ENCODE peak calls at places on chromosomes 6 and 20, in eight cellular contexts. Q is PC-9, I is pancreas, L is fibroblast of mammary gland, G is astrocyte of the spinal cord, B is right atrium auricular region, U is cardiac muscle cell, E is neural progenitor cell. M is an unnamed sample.

GRCh38 chr6:14231546-14232280 is 114.1 kb downstream of the CD83 start:
- DNase-seq in B (no peak), U (no peak), Q (no peak), L (no peak), E (no peak), I (peak; percentile 52), G (no peak), M (peak; percentile 53)

GRCh38 chr6:157841211-157841840 is 18.3 kb downstream of the SNX9 start:
- DNase-seq in Q (peak; percentile 79), U (no peak), G (no peak), B (no peak), I (peak; percentile 20), L (no peak), E (no peak), M (no peak)

GRCh38 chr6:133894795-133895401 is 6.0 kb downstream of the TCF21 start:
- DNase-seq in I (no peak), Q (peak; percentile 22), U (peak; percentile 82), L (peak; percentile 40), G (peak; percentile 37), E (no peak), B (no peak), M (no peak)

GRCh38 chr6:41634657-41635056 is 3.6 kb upstream of the MDFI start:
- DNase-seq in G (peak; percentile 55), B (no peak), I (no peak), Q (no peak), E (peak; percentile 51), L (no peak), U (no peak), M (no peak)

GRCh38 chr6:150712502-150713252 is 113.0 kb downstream of the PLEKHG1 start:
- DNase-seq in Q (no peak), G (no peak), E (no peak), U (no peak), I (no peak), L (no peak), B (no peak), M (no peak)

GRCh38 chr20:45337367-45338120 is 10.7 kb downstream of the SDC4 start:
- DNase-seq in U (peak; percentile 63), Q (peak; percentile 77), B (no peak), I (peak; percentile 65), L (peak; percentile 84), E (no peak), G (peak; percentile 93), M (no peak)

GRCh38 chr6:151370509-151371078 is 20.8 kb downstream of the ZBTB2 start:
- DNase-seq in U (peak; percentile 21), Q (no peak), G (peak; percentile 52), L (peak; percentile 47), I (no peak), E (peak; percentile 15), B (no peak), M (no peak)

GRCh38 chr6:20631525-20631924 is 97.3 kb downstream of the CDKAL1 start:
- DNase-seq in G (no peak), I (no peak), E (no peak), B (no peak), U (no peak), Q (no peak), L (peak; percentile 60), M (no peak)

GRCh38 chr20:47677314-47678129 is 107.8 kb downstream of the SULF2 start:
- DNase-seq in E (peak; percentile 75), G (no peak), U (peak; percentile 77), L (peak; percentile 31), I (peak; percentile 62), B (no peak), Q (no peak), M (peak; percentile 56)

GRCh38 chr6:114049367-114049966 is 78.5 kb upstream of the HDAC2 start:
- DNase-seq in G (peak; percentile 33), L (no peak), E (no peak), Q (no peak), U (no peak), B (no peak), I (no peak), M (no peak)

GRCh38 chr6:5995705-5996686 is 10.7 kb downstream of the NRN1 start:
- DNase-seq in B (no peak), U (peak; percentile 75), Q (no peak), I (no peak), E (peak; percentile 91), G (peak; percentile 67), L (peak; percentile 85), M (peak; percentile 41)

GRCh38 chr6:136772685-136773472 is 19.4 kb downstream of the MAP3K5 start:
- DNase-seq in G (no peak), U (no peak), I (peak; percentile 74), E (peak; percentile 9), B (no peak), L (no peak), Q (peak; percentile 41), M (no peak)

DNA sequence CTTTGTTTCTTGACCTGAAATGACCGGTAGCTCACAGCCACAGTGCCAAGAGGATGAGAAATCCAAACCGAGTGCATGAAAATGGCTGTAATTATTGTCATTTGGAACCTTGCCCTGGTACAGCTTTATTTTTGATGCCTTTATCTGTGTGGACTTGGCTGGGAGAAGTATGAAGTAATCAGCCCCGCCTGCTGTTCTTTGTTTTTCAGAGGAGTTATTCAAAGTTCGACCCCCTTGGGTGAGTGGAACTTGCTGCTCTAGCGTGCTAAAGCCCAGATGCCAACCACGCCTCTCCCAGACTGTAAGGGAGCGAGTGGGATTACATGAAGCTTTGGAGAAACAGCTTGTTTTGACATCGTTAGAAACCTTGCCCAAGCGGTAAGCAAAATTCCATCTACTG is 48.3 kb downstream of the ECT2L start:
- DNase-seq in L (peak; percentile 62), U (no peak), Q (no peak), G (peak; percentile 70), B (no peak), E (peak; percentile 70), I (peak; percentile 9), M (no peak)
- H3K4me3 ChIP-seq in L (no peak overlapping the region), U (no peak overlapping the region), Q (no peak overlapping the region), G (no peak overlapping the region), B (peak overlapping the region; percentile 19), E (no peak overlapping the region), I (no peak overlapping the region), M (no peak overlapping the region)

GRCh38 chr20:43914286-43914685 is 366 bp upstream of the TOX2 start:
- DNase-seq in Q (no peak), L (no peak), E (no peak), G (no peak), U (no peak), B (no peak), I (no peak), M (no peak)
- H3K4me3 ChIP-seq in Q (peak overlapping the region; percentile 56), L (peak overlapping the region; percentile 47), E (peak overlapping the region; percentile 67), G (peak overlapping the region; percentile 45), U (peak overlapping the region; percentile 50), B (peak overlapping the region; percentile 42), I (no peak overlapping the region), M (no peak overlapping the region)

GRCh38 chr20:5451643-5452210 is 135.0 kb upstream of the PROKR2 start:
- DNase-seq in U (no peak), E (no peak), B (no peak), I (no peak), G (no peak), Q (no peak), L (no peak), M (no peak)

GRCh38 chr20:5447188-5447587 is 130.4 kb upstream of the PROKR2 start:
- DNase-seq in B (no peak), L (no peak), Q (no peak), U (no peak), E (no peak), I (no peak), G (no peak), M (no peak)

GRCh38 chr20:5445611-5446010 is 128.9 kb upstream of the PROKR2 start:
- DNase-seq in E (no peak), L (no peak), G (no peak), Q (peak; percentile 19), I (no peak), U (no peak), B (no peak), M (no peak)

GRCh38 chr20:5448449-5449118 is 131.8 kb upstream of the PROKR2 start:
- DNase-seq in E (peak; percentile 73), I (peak; percentile 58), B (no peak), Q (peak; percentile 33), L (peak; percentile 43), G (peak; percentile 29), U (peak; percentile 72), M (peak; percentile 55)
- H3K4me3 ChIP-seq in E (no peak overlapping the region), I (no peak overlapping the region), B (no peak overlapping the region), Q (no peak overlapping the region), L (no peak overlapping the region), G (no peak overlapping the region), U (no peak overlapping the region), M (no peak overlapping the region)

DNA sequence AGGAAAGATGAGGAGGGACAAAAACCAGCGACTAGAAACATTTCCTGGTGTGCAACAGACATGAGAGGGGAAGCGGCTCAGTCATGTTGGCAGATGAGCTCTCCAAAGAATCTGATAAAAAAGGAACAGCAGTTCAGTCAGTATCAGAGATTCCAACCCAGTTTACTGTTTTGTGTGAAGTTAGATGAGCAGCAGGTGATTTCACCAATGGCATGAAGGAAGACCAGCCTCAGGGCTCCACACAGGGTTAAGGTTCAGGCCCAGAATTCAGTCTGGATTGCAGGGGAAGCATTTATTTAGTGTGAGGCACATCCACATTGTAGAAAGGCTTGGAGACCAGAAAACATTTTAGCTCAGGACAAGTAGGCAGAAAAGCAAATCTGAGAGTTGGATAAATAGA is 317.8 kb downstream of the C6orf118 start:
- DNase-seq in I (no peak), L (no peak), G (no peak), B (no peak), Q (no peak), U (no peak), E (no peak), M (no peak)
- H3K4me3 ChIP-seq in I (no peak overlapping the region), L (no peak overlapping the region), G (no peak overlapping the region), B (no peak overlapping the region), Q (no peak overlapping the region), U (no peak overlapping the region), E (no peak overlapping the region), M (no peak overlapping the region)